ENCODE peak calls at places on chromosomes 13 and 19, in eight cellular contexts. D is fibroblast of the aortic adventitia, Z is PC-9, X is lower leg skin, F is left ventricle myocardium inferior, K is astrocyte of the cerebellum, O is small intestine, C is upper lobe of right lung. P is an unnamed sample.

GRCh38 chr19:8697671-8698432 is 743 bp downstream of the ACTL9 start:
- DNase-seq in D (no peak), Z (no peak), X (no peak), F (no peak), K (no peak), O (no peak), C (no peak), P (no peak)

GRCh38 chr13:27076411-27076810 is 95.2 kb downstream of the USP12 start:
- DNase-seq in D (peak), Z (no peak), X (no peak), F (no peak), K (no peak), O (no peak), C (no peak), P (no peak)

GRCh38 chr19:52214241-52214640 is 24.4 kb downstream of the PPP2R1A start:
- DNase-seq in D (no peak), Z (no peak), X (no peak), F (no peak), K (no peak), O (no peak), C (no peak), P (no peak)

GRCh38 chr19:33252971-33253370 is 27.3 kb upstream of the SLC7A10 start:
- DNase-seq in D (no peak), Z (no peak), X (no peak), F (no peak), K (no peak), O (no peak), C (peak), P (no peak)

GRCh38 chr19:19262190-19263057 is 10.7 kb downstream of the TM6SF2 start:
- DNase-seq in D (no peak), Z (no peak), X (no peak), F (no peak), K (no peak), O (no peak), C (peak), P (no peak)

GRCh38 chr19:8528500-8528899 is 14.5 kb upstream of the ZNF414 start:
- DNase-seq in D (no peak), Z (no peak), X (no peak), F (no peak), K (no peak), O (no peak), C (no peak), P (no peak)

GRCh38 chr13:31022491-31022890 is 90.0 kb downstream of the TEX26 start:
- DNase-seq in D (no peak), Z (no peak), X (no peak), F (no peak), K (no peak), O (no peak), C (no peak), P (no peak)

GRCh38 chr13:29991343-29991742 is 140.9 kb upstream of the UBL3 start:
- DNase-seq in D (peak), Z (peak), X (no peak), F (no peak), K (peak), O (no peak), C (no peak), P (no peak)

GRCh38 chr19:17281391-17282304 is at the start of gene ANKLE1:
- DNase-seq in D (no peak), Z (no peak), X (no peak), F (peak), K (no peak), O (no peak), C (no peak), P (no peak)

GRCh38 chr19:35247526-35248309 is 1.1 kb upstream of the LSR start:
- DNase-seq in D (no peak), Z (peak), X (peak), F (no peak), K (no peak), O (peak), C (peak), P (no peak)
- H3K4me3 ChIP-seq in D (no peak), Z (peak), X (peak), F (peak), K (no peak), O (peak), C (peak), P (no peak)

GRCh38 chr13:48511621-48512232 is 21.2 kb downstream of the RCBTB2 start:
- DNase-seq in D (no peak), Z (no peak), X (peak), F (no peak), K (no peak), O (no peak), C (no peak), P (no peak)
- H3K4me3 ChIP-seq in D (no peak), Z (no peak), X (no peak), F (peak), K (no peak), O (no peak), C (no peak), P (no peak)

GRCh38 chr13:87671031-87671823 is at the start of gene SLITRK5:
- DNase-seq in D (peak), Z (peak), X (peak), F (peak), K (peak), O (peak), C (peak), P (peak)

GRCh38 chr13:87667686-87668085 is 3.5 kb upstream of the SLITRK5 start:
- DNase-seq in D (no peak), Z (no peak), X (no peak), F (no peak), K (no peak), O (no peak), C (no peak), P (no peak)

GRCh38 chr13:87671824-87672603 is 843 bp downstream of the SLITRK5 start:
- DNase-seq in D (no peak), Z (no peak), X (peak), F (no peak), K (no peak), O (no peak), C (peak), P (no peak)

GRCh38 chr13:87666826-87667225 is 4.3 kb upstream of the SLITRK5 start:
- DNase-seq in D (no peak), Z (no peak), X (no peak), F (no peak), K (no peak), O (no peak), C (no peak), P (no peak)

GRCh38 chr13:87669379-87669978 is 1.7 kb upstream of the SLITRK5 start:
- DNase-seq in D (peak), Z (no peak), X (no peak), F (no peak), K (peak), O (peak), C (no peak), P (peak)
- H3K4me3 ChIP-seq in D (no peak), Z (no peak), X (no peak), F (no peak), K (no peak), O (no peak), C (no peak), P (no peak)

DNA sequence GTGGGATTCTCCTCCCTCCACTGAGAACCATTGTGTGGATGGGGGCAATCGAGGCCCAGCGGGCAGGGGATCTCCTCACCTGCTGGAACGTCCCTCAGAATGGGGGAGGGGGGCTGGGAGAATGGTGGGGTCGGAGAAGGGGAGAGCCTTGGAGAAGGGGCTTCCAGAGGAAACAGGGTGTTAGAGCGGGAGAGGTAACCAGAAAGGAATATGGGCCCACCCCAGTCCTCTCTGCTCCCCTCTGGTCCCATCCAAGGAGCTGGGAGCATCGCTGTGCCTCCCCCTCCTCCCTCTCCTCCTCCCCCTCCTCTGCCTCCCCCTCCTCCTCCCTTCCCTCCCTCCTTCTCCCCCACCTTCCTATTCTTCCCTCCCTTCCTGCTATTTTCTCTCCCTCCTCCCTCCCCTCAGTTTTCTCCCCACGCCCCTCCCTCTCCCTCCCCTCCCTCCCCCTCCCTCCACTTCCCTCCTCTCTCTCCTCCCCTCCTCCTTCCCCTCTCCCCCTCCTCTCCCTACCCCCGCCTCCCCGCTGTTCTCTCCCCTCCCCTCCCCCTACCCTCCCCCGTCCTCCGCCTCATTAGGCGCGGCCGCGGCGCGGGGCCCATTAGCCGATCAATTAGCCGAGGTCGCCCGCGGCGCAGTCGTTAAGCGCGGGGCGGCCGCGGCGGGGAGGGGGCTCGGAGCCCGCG is 15.5 kb downstream of the TLE5 start:
- DNase-seq in D (no peak), Z (no peak), X (no peak), F (no peak), K (no peak), O (no peak), C (no peak), P (no peak)
- H3K4me3 ChIP-seq in D (no peak), Z (no peak), X (no peak), F (peak), K (no peak), O (peak), C (peak), P (no peak)

DNA sequence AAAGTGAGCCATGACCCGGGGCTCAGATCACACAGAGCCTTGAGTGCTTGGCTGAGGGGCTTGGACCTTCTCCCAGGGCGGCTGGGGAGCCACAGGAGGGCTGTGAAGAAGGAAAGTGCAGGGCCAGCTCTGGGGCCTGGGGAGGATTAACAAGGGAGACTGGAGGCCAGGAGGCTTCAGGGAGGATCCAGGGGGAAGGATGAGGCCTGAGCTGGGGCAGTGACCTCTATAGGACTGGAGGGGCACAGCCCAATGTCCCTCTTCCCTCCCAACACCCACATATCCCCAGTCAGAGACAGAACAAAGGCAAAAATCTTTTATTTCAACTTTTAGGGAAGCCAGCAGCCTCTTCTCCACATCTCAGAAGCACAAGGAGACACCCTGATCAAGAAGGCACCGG is 4.7 kb upstream of the SLC17A7 start:
- DNase-seq in D (no peak), Z (no peak), X (no peak), F (no peak), K (no peak), O (no peak), C (no peak), P (no peak)
- H3K4me3 ChIP-seq in D (no peak), Z (no peak), X (no peak), F (no peak), K (no peak), O (no peak), C (no peak), P (no peak)

GRCh38 chr19:1650627-1651009 is 1.8 kb downstream of the TCF3 start:
- DNase-seq in D (peak), Z (no peak), X (no peak), F (no peak), K (no peak), O (peak), C (no peak), P (peak)
- H3K4me3 ChIP-seq in D (peak), Z (peak), X (no peak), F (peak), K (peak), O (no peak), C (peak), P (peak)